ENCODE peak calls at places on chromosomes 13 and 19, in nine cellular contexts. One of them, this sample, is unnamed.
A peak's percentile ranks its signal among the peaks of the same experiment; 100 is the strongest.

GRCh38 chr19:9054768-9055167 is 32.1 kb upstream of the OR1M1 start:
- DNase-seq in heart left ventricle: no peak
- DNase-seq in body of pancreas: no peak
- DNase-seq in uterus: no peak
- DNase-seq in adrenal gland: no peak
- DNase-seq in Peyer's patch: no peak
- DNase-seq in endothelial cell of umbilical vein: no peak
- DNase-seq in ovary: no peak
- DNase-seq in A549: peak; percentile 31
- DNase-seq in this sample: no peak

GRCh38 chr19:15640294-15640903 is at the start of gene CYP4F3:
- DNase-seq in heart left ventricle: peak; percentile 62
- DNase-seq in body of pancreas: peak; percentile 67
- DNase-seq in uterus: peak; percentile 52
- DNase-seq in adrenal gland: peak; percentile 38
- DNase-seq in Peyer's patch: peak; percentile 98
- DNase-seq in endothelial cell of umbilical vein: no peak
- DNase-seq in ovary: peak; percentile 58
- DNase-seq in A549: peak; percentile 72
- DNase-seq in this sample: no peak

GRCh38 chr13:29436291-29436690 is 159.2 kb downstream of the SLC7A1 start:
- DNase-seq in heart left ventricle: no peak
- DNase-seq in body of pancreas: no peak
- DNase-seq in uterus: no peak
- DNase-seq in adrenal gland: no peak
- DNase-seq in Peyer's patch: no peak
- DNase-seq in endothelial cell of umbilical vein: peak; percentile 59
- DNase-seq in ovary: no peak
- DNase-seq in A549: no peak
- DNase-seq in this sample: no peak

GRCh38 chr13:110334841-110335490 is 27.9 kb downstream of the COL4A2 start:
- DNase-seq in heart left ventricle: no peak
- DNase-seq in body of pancreas: no peak
- DNase-seq in uterus: no peak
- DNase-seq in adrenal gland: no peak
- DNase-seq in Peyer's patch: no peak
- DNase-seq in endothelial cell of umbilical vein: no peak
- DNase-seq in ovary: no peak
- DNase-seq in A549: no peak
- DNase-seq in this sample: no peak

GRCh38 chr13:33827152-33827551 is 9.2 kb downstream of the RFC3 start:
- DNase-seq in heart left ventricle: no peak
- DNase-seq in body of pancreas: no peak
- DNase-seq in uterus: no peak
- DNase-seq in adrenal gland: no peak
- DNase-seq in Peyer's patch: no peak
- DNase-seq in endothelial cell of umbilical vein: no peak
- DNase-seq in ovary: no peak
- DNase-seq in A549: no peak
- DNase-seq in this sample: no peak

GRCh38 chr19:17448190-17448967 is at the start of gene TMEM221:
- DNase-seq in heart left ventricle: peak; percentile 41
- DNase-seq in body of pancreas: peak; percentile 42
- DNase-seq in uterus: peak; percentile 76
- DNase-seq in adrenal gland: peak; percentile 61
- DNase-seq in Peyer's patch: peak; percentile 57
- DNase-seq in endothelial cell of umbilical vein: no peak
- DNase-seq in ovary: peak; percentile 71
- DNase-seq in A549: peak; percentile 55
- DNase-seq in this sample: no peak

GRCh38 chr13:97574926-97575325 is 141.0 kb downstream of the RAP2A start:
- DNase-seq in heart left ventricle: peak; percentile 26
- DNase-seq in body of pancreas: peak; percentile 3
- DNase-seq in uterus: no peak
- DNase-seq in adrenal gland: peak; percentile 20
- DNase-seq in Peyer's patch: peak; percentile 57
- DNase-seq in endothelial cell of umbilical vein: peak; percentile 20
- DNase-seq in ovary: no peak
- DNase-seq in A549: no peak
- DNase-seq in this sample: no peak

GRCh38 chr19:658916-659839 is 3.8 kb downstream of the RNF126 start:
- DNase-seq in heart left ventricle: peak; percentile 67
- DNase-seq in body of pancreas: peak; percentile 47
- DNase-seq in uterus: no peak
- DNase-seq in adrenal gland: no peak
- DNase-seq in Peyer's patch: no peak
- DNase-seq in endothelial cell of umbilical vein: no peak
- DNase-seq in ovary: no peak
- DNase-seq in A549: no peak
- DNase-seq in this sample: no peak

GRCh38 chr13:88246239-88246638 is 575.1 kb downstream of the SLITRK5 start:
- DNase-seq in heart left ventricle: no peak
- DNase-seq in body of pancreas: no peak
- DNase-seq in uterus: no peak
- DNase-seq in adrenal gland: no peak
- DNase-seq in Peyer's patch: no peak
- DNase-seq in endothelial cell of umbilical vein: no peak
- DNase-seq in ovary: no peak
- DNase-seq in A549: no peak
- DNase-seq in this sample: no peak

GRCh38 chr13:64928704-64929499 is 2301.2 kb downstream of the PCDH9 start:
- DNase-seq in heart left ventricle: no peak
- DNase-seq in body of pancreas: no peak
- DNase-seq in uterus: no peak
- DNase-seq in adrenal gland: no peak
- DNase-seq in Peyer's patch: no peak
- DNase-seq in endothelial cell of umbilical vein: peak; percentile 77
- DNase-seq in ovary: no peak
- DNase-seq in A549: no peak
- DNase-seq in this sample: no peak

GRCh38 chr19:29546583-29547190 is 20.9 kb downstream of the VSTM2B start:
- DNase-seq in heart left ventricle: no peak
- DNase-seq in body of pancreas: no peak
- DNase-seq in uterus: peak; percentile 1
- DNase-seq in adrenal gland: no peak
- DNase-seq in Peyer's patch: peak; percentile 18
- DNase-seq in endothelial cell of umbilical vein: no peak
- DNase-seq in ovary: no peak
- DNase-seq in A549: no peak
- DNase-seq in this sample: no peak

DNA sequence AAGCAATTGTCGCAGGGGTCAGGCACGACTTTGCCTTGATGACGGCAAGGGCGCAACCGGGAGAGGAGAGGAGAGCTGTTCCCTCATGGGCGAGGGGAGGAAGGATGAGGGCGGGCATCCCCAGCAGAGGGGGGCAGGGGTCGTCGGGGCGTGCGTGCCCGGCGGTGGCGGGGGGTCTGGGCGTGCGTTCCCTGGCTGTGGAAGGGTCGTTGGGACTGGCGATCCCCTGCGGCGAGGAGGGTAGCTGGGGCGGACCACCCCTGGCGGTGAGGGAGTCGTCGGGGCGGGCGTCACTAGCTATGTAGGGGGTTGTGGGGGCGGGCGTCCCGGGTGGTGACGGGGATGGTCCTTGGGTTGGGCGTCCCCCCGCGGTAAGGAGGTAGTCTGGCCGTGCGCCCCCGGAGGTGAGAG is 1.7 kb downstream of the COMP start:
- DNase-seq in heart left ventricle: no peak
- DNase-seq in body of pancreas: no peak
- DNase-seq in uterus: no peak
- DNase-seq in adrenal gland: no peak
- DNase-seq in Peyer's patch: no peak
- DNase-seq in endothelial cell of umbilical vein: no peak
- DNase-seq in ovary: no peak
- DNase-seq in A549: no peak
- DNase-seq in this sample: no peak
- H3K4me3 ChIP-seq in heart left ventricle: no peak overlapping the region
- H3K4me3 ChIP-seq in body of pancreas: no peak overlapping the region
- H3K4me3 ChIP-seq in uterus: no peak overlapping the region
- H3K4me3 ChIP-seq in adrenal gland: no peak overlapping the region
- H3K4me3 ChIP-seq in Peyer's patch: peak overlapping the region; percentile 34
- H3K4me3 ChIP-seq in endothelial cell of umbilical vein: no peak overlapping the region
- H3K4me3 ChIP-seq in ovary: no peak overlapping the region
- H3K4me3 ChIP-seq in A549: peak overlapping the region; percentile 31
- H3K4me3 ChIP-seq in this sample: peak overlapping the region; percentile 39

DNA sequence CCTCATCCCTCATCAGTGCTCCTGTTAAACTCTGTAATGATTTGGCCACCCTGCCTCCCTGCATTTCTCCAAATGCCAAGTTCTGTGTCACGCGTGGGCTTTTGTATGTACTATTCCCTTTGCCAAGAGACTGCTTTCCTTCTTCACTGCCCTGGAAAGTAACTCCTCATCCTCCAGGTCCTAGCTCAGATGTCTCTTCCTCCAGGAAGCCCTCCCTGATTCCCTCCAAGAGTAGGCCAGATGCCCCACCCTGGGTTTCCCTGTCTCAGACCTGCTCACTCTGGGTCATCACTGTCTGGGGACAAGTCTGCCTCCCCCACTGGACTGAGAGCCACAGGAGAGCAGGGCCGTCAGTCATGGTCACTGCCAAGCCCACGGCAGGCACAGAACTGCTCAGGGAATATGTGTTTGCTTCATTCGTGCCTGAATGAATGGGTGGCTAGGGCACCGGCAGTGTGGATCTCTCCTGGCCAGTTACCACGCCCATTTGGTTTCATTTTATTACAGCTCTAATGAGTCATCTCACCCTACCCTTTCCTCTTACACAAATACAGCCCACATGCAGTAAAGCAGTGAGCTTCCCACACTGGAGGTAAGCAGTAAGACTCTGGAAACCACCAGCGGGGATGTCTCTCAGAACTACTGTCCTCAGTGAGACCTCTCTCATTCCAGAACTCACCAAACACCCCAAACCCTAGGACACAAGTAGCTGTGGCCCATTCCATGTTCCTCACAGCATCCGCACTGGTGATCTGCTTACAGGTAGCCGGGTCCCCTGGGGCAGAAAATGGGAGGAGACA is 12.1 kb upstream of the GPR4 start:
- DNase-seq in heart left ventricle: no peak
- DNase-seq in body of pancreas: peak; percentile 23
- DNase-seq in uterus: no peak
- DNase-seq in adrenal gland: no peak
- DNase-seq in Peyer's patch: peak; percentile 57
- DNase-seq in endothelial cell of umbilical vein: peak; percentile 86
- DNase-seq in ovary: no peak
- DNase-seq in A549: peak; percentile 99
- DNase-seq in this sample: no peak
- TF ChIP-seq POLR2A in heart left ventricle: no peak
- TF ChIP-seq POLR2A in body of pancreas: peak; percentile 32
- TF ChIP-seq POLR2A in uterus: no peak
- TF ChIP-seq POLR2A in adrenal gland: no peak
- TF ChIP-seq POLR2A in Peyer's patch: peak; percentile 25
- TF ChIP-seq POLR2A in endothelial cell of umbilical vein: peak; percentile 66
- TF ChIP-seq POLR2A in ovary: no peak
- TF ChIP-seq POLR2A in A549: no peak
- TF ChIP-seq POLR2A in this sample: no peak

DNA sequence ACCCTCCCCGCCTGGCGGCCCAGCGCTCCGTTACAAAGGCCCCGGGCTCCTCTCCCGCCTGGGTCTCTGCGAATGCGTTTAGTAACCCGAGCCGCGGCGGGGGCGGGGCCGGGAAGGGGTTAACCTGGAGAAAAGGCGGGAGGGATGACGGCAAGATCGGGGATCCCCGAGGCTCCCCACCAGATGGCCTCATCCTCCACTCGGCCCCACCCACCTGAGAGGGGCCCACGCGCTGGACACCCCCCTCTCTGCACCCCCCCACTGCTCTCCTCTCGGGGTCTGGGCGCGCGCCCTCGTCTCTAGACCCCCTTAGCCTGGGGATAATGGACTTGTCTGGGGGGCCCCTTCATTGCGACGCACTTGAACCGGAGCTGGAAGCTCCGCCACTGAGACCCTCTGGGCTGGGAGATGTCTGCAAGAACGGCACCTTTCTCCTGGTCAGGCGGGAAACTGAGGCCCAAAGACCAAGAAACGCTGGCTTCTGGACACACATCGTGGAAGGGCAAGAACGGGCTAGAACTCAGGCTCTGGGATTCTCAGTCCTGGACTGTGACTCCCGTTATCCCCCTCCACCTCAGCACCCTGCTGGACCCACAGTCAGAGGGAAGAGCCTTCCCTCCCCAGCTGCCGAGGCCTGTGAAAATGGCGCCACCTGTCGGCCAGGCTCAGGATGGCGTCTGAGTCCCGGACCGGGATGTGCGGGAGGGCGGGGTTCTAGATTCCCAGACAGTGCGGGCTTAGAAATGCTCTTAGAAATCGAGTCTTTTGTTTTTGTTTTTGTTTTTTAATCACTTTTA is 2.9 kb upstream of the LTBP4 start:
- DNase-seq in heart left ventricle: peak; percentile 90
- DNase-seq in body of pancreas: peak; percentile 84
- DNase-seq in uterus: peak; percentile 93
- DNase-seq in adrenal gland: peak; percentile 89
- DNase-seq in Peyer's patch: peak; percentile 94
- DNase-seq in endothelial cell of umbilical vein: peak; percentile 87
- DNase-seq in ovary: peak; percentile 91
- DNase-seq in A549: peak; percentile 99
- DNase-seq in this sample: peak; percentile 61
- H3K4me3 ChIP-seq in heart left ventricle: no peak overlapping the region
- H3K4me3 ChIP-seq in body of pancreas: no peak overlapping the region
- H3K4me3 ChIP-seq in uterus: peak overlapping the region; percentile 40
- H3K4me3 ChIP-seq in adrenal gland: no peak overlapping the region
- H3K4me3 ChIP-seq in Peyer's patch: no peak overlapping the region
- H3K4me3 ChIP-seq in endothelial cell of umbilical vein: peak overlapping the region; percentile 1
- H3K4me3 ChIP-seq in ovary: peak overlapping the region; percentile 38
- H3K4me3 ChIP-seq in A549: peak overlapping the region; percentile 47
- H3K4me3 ChIP-seq in this sample: no peak overlapping the region

GRCh38 chr19:42989851-42990250 is 36.4 kb downstream of the PSG11 start:
- DNase-seq in heart left ventricle: no peak
- DNase-seq in body of pancreas: no peak
- DNase-seq in uterus: no peak
- DNase-seq in adrenal gland: no peak
- DNase-seq in Peyer's patch: no peak
- DNase-seq in endothelial cell of umbilical vein: no peak
- DNase-seq in ovary: no peak
- DNase-seq in A549: no peak
- DNase-seq in this sample: no peak
- TF ChIP-seq POLR2A in heart left ventricle: no peak
- TF ChIP-seq POLR2A in body of pancreas: no peak
- TF ChIP-seq POLR2A in uterus: no peak
- TF ChIP-seq POLR2A in adrenal gland: no peak
- TF ChIP-seq POLR2A in Peyer's patch: no peak
- TF ChIP-seq POLR2A in endothelial cell of umbilical vein: no peak
- TF ChIP-seq POLR2A in ovary: no peak
- TF ChIP-seq POLR2A in A549: no peak
- TF ChIP-seq POLR2A in this sample: no peak

This sample was measured in gastrocnemius medialis.